ENCODE peak calls at places on chromosomes 3 and 15, in ten cellular contexts. O is cardiac muscle cell, G is aorta, L is body of pancreas, F is GM23338, Y is lower lobe of right lung, X is IMR-90, M is iPS DF 6.9, B is HCT116, Z is left ventricle myocardium inferior. U is an unnamed sample. For H3K27me3, the result is how much of the 10 kb centered on the place peaks cover.

GRCh38 chr3:195212033-195212748 is 58.8 kb downstream of the XXYLT1 start:
- DNase-seq in O (no peak), G (no peak), L (no peak), F (no peak), Y (no peak), X (no peak), M (no peak), B (no peak), Z (no peak), U (no peak)

GRCh38 chr3:58746758-58747157 is 80.2 kb upstream of the FAM3D start:
- DNase-seq in O (no peak), G (no peak), L (no peak), F (no peak), Y (no peak), X (no peak), M (no peak), B (no peak), Z (no peak), U (no peak)

GRCh38 chr15:65212097-65212496 is 824 bp upstream of the CILP start:
- DNase-seq in O (no peak), G (no peak), L (no peak), F (peak), Y (no peak), X (no peak), M (peak), B (no peak), Z (no peak), U (no peak)

GRCh38 chr3:39099242-39099641 is 8.2 kb downstream of the GORASP1 start:
- DNase-seq in O (no peak), G (no peak), L (no peak), F (no peak), Y (no peak), X (no peak), M (no peak), B (no peak), Z (no peak), U (no peak)

GRCh38 chr15:39578851-39579486 is 1.9 kb upstream of the THBS1 start:
- DNase-seq in O (peak), G (no peak), L (no peak), F (peak), Y (no peak), X (peak), M (no peak), B (no peak), Z (no peak), U (no peak)

GRCh38 chr3:81545572-81545971 is 215.9 kb downstream of the GBE1 start:
- DNase-seq in O (peak), G (no peak), L (no peak), F (no peak), Y (no peak), X (peak), M (no peak), B (peak), Z (no peak), U (peak)

GRCh38 chr3:18153571-18154173 is 271.5 kb downstream of the SATB1 start:
- DNase-seq in O (peak), G (no peak), L (peak), F (peak), Y (no peak), X (peak), M (no peak), B (peak), Z (no peak), U (peak)

GRCh38 chr15:52783929-52784798 is 6.0 kb downstream of the ONECUT1 start:
- DNase-seq in O (peak), G (peak), L (peak), F (peak), Y (no peak), X (no peak), M (no peak), B (no peak), Z (no peak), U (no peak)

GRCh38 chr15:58269455-58270414 is 131.6 kb downstream of the AQP9 start:
- DNase-seq in O (peak), G (no peak), L (peak), F (peak), Y (no peak), X (peak), M (peak), B (peak), Z (no peak), U (peak)

GRCh38 chr15:95669146-95669922 is 661.2 kb upstream of the NR2F2 start:
- DNase-seq in O (peak), G (no peak), L (no peak), F (peak), Y (no peak), X (no peak), M (no peak), B (no peak), Z (no peak), U (no peak)

GRCh38 chr3:60399861-60400845 is 851.1 kb downstream of the FHIT start:
- DNase-seq in O (peak), G (no peak), L (no peak), F (no peak), Y (no peak), X (peak), M (no peak), B (no peak), Z (no peak), U (peak)

GRCh38 chr3:52531636-52532516 is 1.8 kb downstream of the NT5DC2 start:
- DNase-seq in O (no peak), G (peak), L (no peak), F (no peak), Y (no peak), X (no peak), M (no peak), B (no peak), Z (no peak), U (no peak)

GRCh38 chr3:121942116-121942786 is 48.0 kb downstream of the SLC15A2 start:
- DNase-seq in O (no peak), G (no peak), L (peak), F (no peak), Y (no peak), X (peak), M (no peak), B (no peak), Z (no peak), U (peak)

GRCh38 chr3:175956964-175957363 is 1097.8 kb downstream of the NAALADL2 start:
- DNase-seq in O (peak), G (no peak), L (no peak), F (peak), Y (no peak), X (peak), M (no peak), B (no peak), Z (no peak), U (peak)

GRCh38 chr3:108036984-108037741 is 53.7 kb downstream of the CD47 start:
- DNase-seq in O (no peak), G (no peak), L (no peak), F (no peak), Y (no peak), X (peak), M (no peak), B (no peak), Z (no peak), U (no peak)

GRCh38 chr3:24161841-24162240 is 216.8 kb downstream of the NR1D2 start:
- DNase-seq in O (peak), G (no peak), L (no peak), F (peak), Y (no peak), X (peak), M (no peak), B (no peak), Z (no peak), U (no peak)

DNA sequence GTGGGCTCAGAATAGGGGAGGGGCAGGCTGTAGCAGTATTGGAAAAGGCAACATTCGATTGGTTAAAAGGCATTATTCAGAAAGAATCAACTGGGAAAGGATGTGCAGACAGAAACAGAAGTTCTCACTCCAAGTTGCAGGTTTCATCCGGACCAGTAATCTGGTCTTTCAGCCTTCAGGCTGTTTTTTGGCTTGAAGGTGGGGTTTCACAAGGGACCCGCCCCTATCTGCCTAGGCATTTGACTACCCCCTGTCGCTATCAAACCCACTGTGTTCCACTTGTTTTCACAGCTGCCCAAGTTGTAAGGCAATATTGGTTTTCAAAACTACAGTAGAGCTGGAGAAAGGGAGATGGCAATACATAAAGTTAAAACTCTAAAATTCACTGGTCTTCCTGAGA is 96.9 kb downstream of the VPS8 start:
- DNase-seq in O (no peak), G (no peak), L (no peak), F (peak), Y (no peak), X (no peak), M (no peak), B (no peak), Z (no peak), U (no peak)
- H3K4me3 ChIP-seq in O (no peak), G (no peak), L (no peak), F (no peak), Y (no peak), X (no peak), M (no peak), B (no peak), Z (no peak), U (no peak)

GRCh38 chr15:55743615-55743978 is 645 bp upstream of the PRTG start:
- DNase-seq in O (no peak), G (no peak), L (no peak), F (no peak), Y (no peak), X (no peak), M (no peak), B (no peak), Z (no peak), U (no peak)

GRCh38 chr15:55740981-55741591 is 1.9 kb downstream of the PRTG start:
- DNase-seq in O (no peak), G (no peak), L (no peak), F (no peak), Y (no peak), X (no peak), M (no peak), B (no peak), Z (no peak), U (no peak)

GRCh38 chr15:55742927-55743614 is at the start of gene PRTG:
- DNase-seq in O (peak), G (peak), L (peak), F (peak), Y (peak), X (peak), M (no peak), B (no peak), Z (peak), U (no peak)

GRCh38 chr15:55741592-55742497 is 1.1 kb downstream of the PRTG start:
- DNase-seq in O (peak), G (no peak), L (peak), F (peak), Y (no peak), X (no peak), M (no peak), B (no peak), Z (no peak), U (no peak)

GRCh38 chr15:55742498-55742926 is 440 bp downstream of the PRTG start:
- DNase-seq in O (peak), G (peak), L (peak), F (peak), Y (peak), X (peak), M (no peak), B (no peak), Z (peak), U (no peak)
- H3K27me3 ChIP-seq in O (under half), G (under half), L (under half), F (half or more), Y (under half), X (under half), M (half or more), B (under half), Z (under half), U (under half)

GRCh38 chr3:152835311-152836102 is 576 bp downstream of the P2RY1 start:
- DNase-seq in O (peak), G (peak), L (peak), F (peak), Y (peak), X (peak), M (no peak), B (no peak), Z (peak), U (peak)
- H3K4me3 ChIP-seq in O (peak), G (peak), L (peak), F (peak), Y (peak), X (peak), M (peak), B (peak), Z (peak), U (peak)

GRCh38 chr3:45842851-45843625 is 1.1 kb upstream of the LZTFL1 start:
- DNase-seq in O (no peak), G (no peak), L (no peak), F (no peak), Y (no peak), X (no peak), M (no peak), B (no peak), Z (no peak), U (no peak)
- H3K27me3 ChIP-seq in O (under half), G (under half), L (under half), F (half or more), Y (under half), X (under half), M (under half), B (under half), Z (under half), U (under half)

DNA sequence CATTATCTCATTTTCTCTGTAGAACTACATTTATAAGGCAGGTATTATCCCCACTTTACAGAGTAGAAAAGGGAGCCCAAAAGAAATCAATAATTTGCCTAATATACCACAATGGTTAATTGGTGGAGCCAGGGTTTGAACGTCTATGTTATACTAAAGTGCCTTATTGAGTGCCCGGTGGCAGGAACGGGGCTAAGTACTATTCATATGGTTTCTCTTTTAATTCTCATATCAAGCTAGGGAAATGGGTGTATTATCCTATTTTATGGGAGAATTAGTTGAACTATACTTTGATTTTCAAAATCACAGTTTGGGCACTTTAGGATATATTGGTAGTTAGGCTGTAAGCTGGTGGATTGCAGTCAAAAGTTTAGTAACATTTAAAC is 1.5 kb downstream of the CEP97 start:
- DNase-seq in O (no peak), G (no peak), L (no peak), F (no peak), Y (no peak), X (no peak), M (no peak), B (no peak), Z (no peak), U (no peak)
- H3K4me3 ChIP-seq in O (peak), G (peak), L (no peak), F (peak), Y (peak), X (peak), M (no peak), B (peak), Z (peak), U (peak)

DNA sequence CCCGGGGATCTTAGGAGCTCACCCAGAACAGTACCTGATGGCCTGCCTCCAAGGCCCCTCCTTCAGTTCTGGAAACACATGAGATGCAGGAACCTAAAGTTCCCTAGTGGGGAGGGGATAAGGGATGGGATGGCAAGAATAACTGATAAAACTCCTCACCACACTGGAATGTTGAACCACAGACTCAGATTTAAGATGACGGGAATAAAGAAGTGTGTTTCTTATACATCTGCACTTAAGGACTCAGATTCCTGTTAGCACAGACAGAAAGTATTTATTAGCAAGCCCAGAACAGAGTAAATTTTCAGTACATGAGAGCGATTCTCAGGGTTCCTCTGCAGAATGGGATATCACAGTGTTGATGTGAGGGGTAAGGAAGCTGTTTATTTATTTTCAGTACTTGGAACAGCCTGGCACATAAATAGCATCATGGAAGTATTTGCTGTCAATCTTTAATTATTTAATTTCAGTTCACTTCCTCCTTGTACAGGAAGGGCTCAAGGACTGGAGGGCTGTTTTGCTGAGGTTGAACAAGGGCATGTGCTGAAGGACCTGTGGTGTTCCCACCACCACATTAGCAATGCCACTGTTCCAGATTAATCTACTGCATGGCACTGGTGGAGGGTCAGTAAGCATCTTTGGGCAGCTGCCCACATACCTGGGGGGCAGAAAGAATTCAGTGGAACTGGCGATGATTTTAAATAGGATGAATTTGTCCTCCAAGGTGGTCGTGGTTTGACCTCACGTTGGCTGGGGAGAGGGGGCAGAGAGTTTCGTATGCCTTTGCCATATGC is 245.0 kb downstream of the TLE3 start:
- DNase-seq in O (peak), G (no peak), L (no peak), F (no peak), Y (no peak), X (peak), M (no peak), B (no peak), Z (no peak), U (no peak)
- H3K27me3 ChIP-seq in O (under half), G (under half), L (under half), F (under half), Y (under half), X (under half), M (under half), B (under half), Z (half or more), U (under half)

GRCh38 chr3:196219194-196219969 is 3.0 kb downstream of the SLC51A start:
- DNase-seq in O (peak), G (no peak), L (no peak), F (peak), Y (peak), X (peak), M (no peak), B (no peak), Z (peak), U (peak)

GRCh38 chr3:196220587-196220986 is 4.3 kb downstream of the SLC51A start:
- DNase-seq in O (no peak), G (no peak), L (no peak), F (no peak), Y (peak), X (no peak), M (no peak), B (no peak), Z (no peak), U (peak)

GRCh38 chr3:196220991-196221390 is 4.7 kb downstream of the SLC51A start:
- DNase-seq in O (no peak), G (no peak), L (no peak), F (no peak), Y (no peak), X (no peak), M (no peak), B (no peak), Z (no peak), U (no peak)

GRCh38 chr3:196218155-196218712 is 1.9 kb downstream of the SLC51A start:
- DNase-seq in O (no peak), G (no peak), L (no peak), F (no peak), Y (no peak), X (no peak), M (no peak), B (no peak), Z (no peak), U (no peak)

GRCh38 chr3:196219970-196220311 is 3.6 kb downstream of the SLC51A start:
- DNase-seq in O (no peak), G (no peak), L (no peak), F (no peak), Y (no peak), X (no peak), M (no peak), B (no peak), Z (no peak), U (no peak)
- H3K4me3 ChIP-seq in O (no peak), G (no peak), L (no peak), F (no peak), Y (peak), X (no peak), M (no peak), B (no peak), Z (peak), U (no peak)

GRCh38 chr15:66222273-66223198 is 31.0 kb downstream of the MEGF11 start:
- DNase-seq in O (no peak), G (peak), L (no peak), F (no peak), Y (no peak), X (no peak), M (no peak), B (no peak), Z (no peak), U (no peak)

GRCh38 chr15:66226736-66227135 is 26.8 kb downstream of the MEGF11 start:
- DNase-seq in O (no peak), G (no peak), L (no peak), F (no peak), Y (no peak), X (no peak), M (no peak), B (no peak), Z (no peak), U (no peak)

GRCh38 chr15:66228807-66229557 is 24.6 kb downstream of the MEGF11 start:
- DNase-seq in O (no peak), G (no peak), L (no peak), F (no peak), Y (no peak), X (no peak), M (no peak), B (no peak), Z (no peak), U (no peak)

GRCh38 chr15:66221126-66221525 is 32.4 kb downstream of the MEGF11 start:
- DNase-seq in O (peak), G (no peak), L (no peak), F (no peak), Y (no peak), X (no peak), M (no peak), B (no peak), Z (no peak), U (no peak)

DNA sequence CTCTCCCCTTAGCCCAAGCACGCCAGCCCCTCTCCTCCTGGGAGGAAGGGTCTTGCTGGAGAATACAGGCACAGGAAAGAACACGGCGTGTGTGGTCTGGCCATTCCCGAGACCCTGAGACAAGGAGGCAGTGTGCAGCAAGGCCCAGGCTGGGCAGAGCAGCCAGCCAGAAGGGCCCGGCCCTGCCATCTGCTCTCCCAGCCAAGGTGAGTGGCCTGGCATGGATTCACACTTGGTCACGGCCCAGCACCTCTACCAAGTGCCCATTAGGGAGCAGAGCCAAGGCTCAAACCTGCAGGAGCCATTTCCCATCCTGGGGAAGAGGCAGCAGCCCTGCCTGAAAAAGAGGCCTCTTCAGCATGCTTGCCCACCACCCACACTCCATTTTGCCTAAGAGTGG is 28.6 kb downstream of the MEGF11 start:
- DNase-seq in O (no peak), G (no peak), L (peak), F (no peak), Y (no peak), X (no peak), M (no peak), B (no peak), Z (peak), U (no peak)
- H3K27me3 ChIP-seq in O (under half), G (under half), L (under half), F (under half), Y (under half), X (under half), M (under half), B (under half), Z (half or more), U (under half)

U was measured in bronchial epithelial cell.